ENCODE peak calls at places on chromosome 3, in six cellular contexts. T is mesothelial cell of epicardium, R is HTR-8/SVneo, Z is endothelial cell, X is cardiac muscle cell, N is SW480. L is an unnamed sample.

GRCh38 chr3:109731639-109732473 is 394.5 kb upstream of the DPPA4 start:
- DNase-seq in T (no peak), R (peak), Z (peak), X (peak), N (peak), L (peak)

GRCh38 chr3:14600856-14601610 is 50.5 kb upstream of the CCDC174 start:
- DNase-seq in T (no peak), R (no peak), Z (no peak), X (no peak), N (no peak), L (no peak)

GRCh38 chr3:17190353-17191078 is 305.8 kb downstream of the PLCL2 start:
- DNase-seq in T (no peak), R (no peak), Z (no peak), X (no peak), N (no peak), L (no peak)

GRCh38 chr3:193791041-193792032 is 198.3 kb downstream of the OPA1 start:
- DNase-seq in T (no peak), R (no peak), Z (no peak), X (no peak), N (no peak), L (no peak)

GRCh38 chr3:15299036-15299435 is 33.4 kb downstream of the SH3BP5 start:
- DNase-seq in T (no peak), R (no peak), Z (no peak), X (no peak), N (no peak), L (no peak)

GRCh38 chr3:190811775-190812480 is 50.6 kb downstream of the GMNC start:
- DNase-seq in T (no peak), R (peak), Z (peak), X (peak), N (peak), L (peak)

GRCh38 chr3:150251654-150252053 is 156.4 kb upstream of the TSC22D2 start:
- DNase-seq in T (no peak), R (no peak), Z (no peak), X (peak), N (no peak), L (no peak)

GRCh38 chr3:195143221-195143620 is 127.7 kb downstream of the XXYLT1 start:
- DNase-seq in T (no peak), R (no peak), Z (no peak), X (no peak), N (no peak), L (no peak)

GRCh38 chr3:113947372-113948014 is at the start of gene ZDHHC23:
- DNase-seq in T (peak), R (peak), Z (peak), X (peak), N (peak), L (peak)

GRCh38 chr3:194250104-194251002 is 100.8 kb downstream of the CPN2 start:
- DNase-seq in T (no peak), R (no peak), Z (no peak), X (peak), N (no peak), L (peak)

GRCh38 chr3:41065340-41065739 is 134.0 kb upstream of the CTNNB1 start:
- DNase-seq in T (no peak), R (no peak), Z (no peak), X (no peak), N (no peak), L (no peak)

GRCh38 chr3:111385971-111386495 is 156.0 kb upstream of the CD96 start:
- DNase-seq in T (no peak), R (no peak), Z (no peak), X (no peak), N (no peak), L (no peak)

GRCh38 chr3:127151992-127152391 is 40.9 kb upstream of the PRR23E start:
- DNase-seq in T (no peak), R (no peak), Z (no peak), X (no peak), N (no peak), L (no peak)

GRCh38 chr3:148943531-148944200 is 47.7 kb upstream of the GYG1 start:
- DNase-seq in T (no peak), R (peak), Z (no peak), X (peak), N (peak), L (peak)

GRCh38 chr3:157231071-157231470 is 71.1 kb upstream of the CCNL1 start:
- DNase-seq in T (no peak), R (no peak), Z (no peak), X (peak), N (no peak), L (no peak)

GRCh38 chr3:184345678-184346144 is 8.3 kb downstream of the FAM131A start:
- DNase-seq in T (no peak), R (peak), Z (peak), X (peak), N (peak), L (peak)

GRCh38 chr3:194730369-194730768 is 44.7 kb downstream of the FAM43A start:
- DNase-seq in T (no peak), R (no peak), Z (no peak), X (no peak), N (peak), L (peak)